ENCODE peak calls at places on chromosomes 5 and 9, in five cellular contexts. One of them, this sample, is unnamed.

GRCh38 chr9:85727500-85727899 is 14.3 kb downstream of the AGTPBP1 start:
- DNase-seq in HCT116: no peak
- DNase-seq in K562: no peak
- DNase-seq in HepG2: peak
- DNase-seq in H1: no peak
- DNase-seq in this sample: no peak

GRCh38 chr5:146185161-146185560 is 2.7 kb upstream of the LARS1 start:
- DNase-seq in K562: no peak
- DNase-seq in HCT116: no peak
- DNase-seq in H1: no peak
- DNase-seq in HepG2: no peak
- DNase-seq in this sample: no peak

GRCh38 chr5:135337064-135337463 is 62.0 kb downstream of the MACROH2A1 start:
- DNase-seq in HepG2: no peak
- DNase-seq in K562: no peak
- DNase-seq in H1: no peak
- DNase-seq in HCT116: no peak
- DNase-seq in this sample: no peak

GRCh38 chr5:88778736-88779135 is 104.2 kb downstream of the MEF2C start:
- DNase-seq in HCT116: no peak
- DNase-seq in HepG2: no peak
- DNase-seq in K562: no peak
- DNase-seq in H1: no peak
- DNase-seq in this sample: no peak

GRCh38 chr5:148993283-148993936 is 69.5 kb downstream of the SH3TC2 start:
- DNase-seq in K562: no peak
- DNase-seq in H1: no peak
- DNase-seq in HCT116: no peak
- DNase-seq in HepG2: no peak
- DNase-seq in this sample: no peak

GRCh38 chr9:130805510-130806387 is 29.3 kb upstream of the ABL1 start:
- DNase-seq in H1: no peak
- DNase-seq in K562: no peak
- DNase-seq in HCT116: no peak
- DNase-seq in HepG2: no peak
- DNase-seq in this sample: peak

GRCh38 chr5:54785729-54786548 is 199.5 kb downstream of the ESM1 start:
- DNase-seq in HepG2: no peak
- DNase-seq in HCT116: no peak
- DNase-seq in K562: peak
- DNase-seq in H1: no peak
- DNase-seq in this sample: peak

GRCh38 chr5:179819296-179820126 is 1.2 kb upstream of the SQSTM1 start:
- DNase-seq in HCT116: no peak
- DNase-seq in HepG2: peak
- DNase-seq in H1: peak
- DNase-seq in K562: peak
- DNase-seq in this sample: no peak

GRCh38 chr9:91750343-91750742 is 199.7 kb downstream of the ROR2 start:
- DNase-seq in K562: no peak
- DNase-seq in HCT116: no peak
- DNase-seq in H1: no peak
- DNase-seq in HepG2: no peak
- DNase-seq in this sample: no peak

GRCh38 chr5:123696948-123697347 is 185.0 kb downstream of the CSNK1G3 start:
- DNase-seq in HepG2: no peak
- DNase-seq in HCT116: no peak
- DNase-seq in H1: no peak
- DNase-seq in K562: no peak
- DNase-seq in this sample: no peak

GRCh38 chr5:139767960-139768359 is 27.6 kb upstream of the PSD2 start:
- DNase-seq in K562: no peak
- DNase-seq in H1: no peak
- DNase-seq in HepG2: no peak
- DNase-seq in HCT116: no peak
- DNase-seq in this sample: no peak

GRCh38 chr9:23850242-23851023 is 24.4 kb upstream of the ELAVL2 start:
- DNase-seq in H1: peak
- DNase-seq in HepG2: no peak
- DNase-seq in HCT116: no peak
- DNase-seq in K562: no peak
- DNase-seq in this sample: no peak

GRCh38 chr5:10521466-10522223 is 42.2 kb upstream of the ANKRD33B start:
- DNase-seq in HepG2: no peak
- DNase-seq in H1: peak
- DNase-seq in K562: peak
- DNase-seq in HCT116: peak
- DNase-seq in this sample: no peak

GRCh38 chr5:3811116-3811515 is 215.5 kb downstream of the IRX1 start:
- DNase-seq in HCT116: no peak
- DNase-seq in HepG2: no peak
- DNase-seq in K562: no peak
- DNase-seq in H1: no peak
- DNase-seq in this sample: no peak

GRCh38 chr5:160198148-160198545 is 31.2 kb upstream of the FABP6 start:
- DNase-seq in K562: peak
- DNase-seq in HCT116: no peak
- DNase-seq in H1: no peak
- DNase-seq in HepG2: no peak
- DNase-seq in this sample: no peak

GRCh38 chr5:160198886-160199409 is 30.4 kb upstream of the FABP6 start:
- DNase-seq in H1: peak
- DNase-seq in K562: no peak
- DNase-seq in HCT116: no peak
- DNase-seq in HepG2: no peak
- DNase-seq in this sample: no peak

GRCh38 chr5:160197341-160198147 is 31.8 kb upstream of the FABP6 start:
- DNase-seq in H1: peak
- DNase-seq in HepG2: no peak
- DNase-seq in HCT116: no peak
- DNase-seq in K562: peak
- DNase-seq in this sample: no peak

DNA sequence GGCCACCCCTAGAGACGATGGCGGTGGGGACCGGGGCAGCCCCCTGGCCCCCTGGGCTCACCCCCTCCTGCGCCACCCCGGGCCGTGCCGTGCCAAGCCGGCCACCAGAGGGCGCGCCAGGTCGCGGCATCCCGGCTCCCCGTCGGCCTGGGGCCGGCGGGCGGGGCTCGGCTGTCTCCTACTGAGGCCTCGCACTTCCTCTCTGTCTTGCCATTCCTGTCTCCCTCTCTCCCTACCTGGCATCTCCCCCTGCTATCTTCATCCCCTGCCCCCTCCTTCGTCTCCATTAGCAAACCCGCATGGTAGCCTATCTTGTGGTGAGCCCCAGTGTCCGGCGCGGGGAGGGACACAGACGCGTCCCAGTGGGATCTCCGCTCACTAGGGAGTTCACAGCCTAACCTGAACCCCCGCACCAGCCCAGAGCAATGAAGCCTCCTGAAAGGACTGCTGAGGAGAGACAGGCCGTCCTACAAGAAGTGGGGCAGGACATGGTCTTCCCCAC is 29.8 kb upstream of the FABP6 start:
- DNase-seq in H1: peak
- DNase-seq in HepG2: no peak
- DNase-seq in HCT116: no peak
- DNase-seq in K562: peak
- DNase-seq in this sample: no peak
- TF ChIP-seq YY1 in H1: peak
- TF ChIP-seq YY1 in HepG2: peak
- TF ChIP-seq YY1 in HCT116: no peak
- TF ChIP-seq YY1 in K562: peak
- TF ChIP-seq YY1 in this sample: peak

GRCh38 chr5:163759000-163759730 is 253.7 kb downstream of the MAT2B start:
- DNase-seq in HCT116: no peak
- DNase-seq in K562: no peak
- DNase-seq in HepG2: no peak
- DNase-seq in H1: no peak
- DNase-seq in this sample: no peak
- TF ChIP-seq POLR2A in HCT116: no peak
- TF ChIP-seq POLR2A in K562: no peak
- TF ChIP-seq POLR2A in HepG2: no peak
- TF ChIP-seq POLR2A in H1: no peak
- TF ChIP-seq POLR2A in this sample: no peak

GRCh38 chr5:170306381-170306790 is 8.8 kb upstream of the LCP2 start:
- DNase-seq in HepG2: no peak
- DNase-seq in H1: no peak
- DNase-seq in K562: peak
- DNase-seq in HCT116: no peak
- DNase-seq in this sample: no peak

GRCh38 chr5:170305646-170306025 is 8.1 kb upstream of the LCP2 start:
- DNase-seq in H1: no peak
- DNase-seq in K562: no peak
- DNase-seq in HCT116: no peak
- DNase-seq in HepG2: no peak
- DNase-seq in this sample: no peak

GRCh38 chr5:170310187-170310586 is 12.6 kb upstream of the LCP2 start:
- DNase-seq in H1: no peak
- DNase-seq in HepG2: no peak
- DNase-seq in K562: no peak
- DNase-seq in HCT116: no peak
- DNase-seq in this sample: no peak

GRCh38 chr5:170305016-170305645 is 7.6 kb upstream of the LCP2 start:
- DNase-seq in K562: no peak
- DNase-seq in HepG2: no peak
- DNase-seq in H1: no peak
- DNase-seq in HCT116: no peak
- DNase-seq in this sample: no peak

GRCh38 chr5:170307575-170308465 is 10.2 kb upstream of the LCP2 start:
- DNase-seq in HepG2: no peak
- DNase-seq in H1: no peak
- DNase-seq in K562: peak
- DNase-seq in HCT116: no peak
- DNase-seq in this sample: no peak
- TF ChIP-seq SIN3A in HepG2: no peak
- TF ChIP-seq SIN3A in H1: no peak
- TF ChIP-seq SIN3A in K562: no peak
- TF ChIP-seq SIN3A in HCT116: no peak
- TF ChIP-seq SIN3A in this sample: no peak

DNA sequence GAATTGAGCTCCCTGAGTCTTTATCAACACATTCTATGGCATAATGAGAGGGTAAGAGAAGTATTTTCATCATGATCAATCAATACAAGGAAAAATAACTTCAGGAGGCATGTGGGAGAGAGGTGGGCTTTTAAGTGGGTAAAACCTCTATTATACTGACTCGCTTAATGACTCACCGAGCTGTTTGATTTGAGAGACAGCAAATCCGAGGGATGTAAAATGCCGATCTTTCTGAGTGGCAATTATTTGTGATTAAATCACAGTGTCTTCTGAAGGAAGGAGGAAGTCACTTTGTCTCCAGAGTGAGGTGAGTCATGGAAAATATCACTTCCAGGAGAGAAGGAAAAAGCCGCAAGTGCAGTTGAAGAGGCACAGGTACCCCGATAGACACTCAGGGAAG is 320.4 kb downstream of the DRD1 start:
- DNase-seq in HepG2: no peak
- DNase-seq in HCT116: peak
- DNase-seq in H1: no peak
- DNase-seq in K562: no peak
- DNase-seq in this sample: no peak
- TF ChIP-seq YY1 in HepG2: no peak
- TF ChIP-seq YY1 in HCT116: no peak
- TF ChIP-seq YY1 in H1: no peak
- TF ChIP-seq YY1 in K562: no peak
- TF ChIP-seq YY1 in this sample: no peak

GRCh38 chr9:132877818-132878694 is at the start of gene AK8:
- DNase-seq in HepG2: peak
- DNase-seq in K562: peak
- DNase-seq in H1: peak
- DNase-seq in HCT116: peak
- DNase-seq in this sample: no peak
- TF ChIP-seq POLR2A in HepG2: no peak
- TF ChIP-seq POLR2A in K562: peak
- TF ChIP-seq POLR2A in H1: no peak
- TF ChIP-seq POLR2A in HCT116: peak
- TF ChIP-seq POLR2A in this sample: peak

GRCh38 chr5:14779975-14780374 is 91.6 kb downstream of the ANKH start:
- DNase-seq in H1: no peak
- DNase-seq in HepG2: no peak
- DNase-seq in K562: no peak
- DNase-seq in HCT116: no peak
- DNase-seq in this sample: no peak
- TF ChIP-seq SIN3A in H1: no peak
- TF ChIP-seq SIN3A in HepG2: no peak
- TF ChIP-seq SIN3A in K562: no peak
- TF ChIP-seq SIN3A in HCT116: no peak
- TF ChIP-seq SIN3A in this sample: no peak

DNA sequence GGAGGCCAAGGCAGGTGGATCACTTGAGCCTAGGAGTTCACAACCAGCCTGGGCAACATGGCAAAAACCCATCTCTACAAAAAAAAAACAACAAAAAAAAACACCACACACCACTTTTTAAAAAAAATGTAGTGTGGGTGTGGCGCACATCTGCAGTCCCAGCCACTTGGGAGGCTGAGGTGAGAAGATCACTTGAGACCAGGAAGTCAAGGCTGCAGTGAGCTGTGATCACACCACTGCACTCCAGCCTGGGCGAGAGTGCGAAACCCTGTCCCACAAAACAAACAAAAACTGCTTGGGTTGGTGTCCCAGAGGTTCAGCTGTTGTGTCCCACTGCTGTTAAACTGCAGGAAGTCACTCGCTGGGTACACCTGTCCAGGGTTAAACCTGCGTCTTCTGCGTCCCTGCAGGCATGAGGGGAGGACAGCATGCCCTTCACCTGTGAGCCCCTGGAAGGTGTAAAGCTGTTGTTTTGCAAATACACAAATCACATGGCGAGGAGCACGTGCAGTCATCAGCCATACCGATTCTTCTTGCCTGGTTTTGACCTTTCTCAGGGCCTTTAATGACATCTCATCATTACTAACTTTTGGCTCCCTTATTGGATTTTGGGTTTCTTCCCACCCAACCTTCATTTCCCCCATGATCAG is 29.3 kb upstream of the CLPTM1L start:
- DNase-seq in HCT116: no peak
- DNase-seq in H1: no peak
- DNase-seq in HepG2: no peak
- DNase-seq in K562: no peak
- DNase-seq in this sample: no peak
- TF ChIP-seq YY1 in HCT116: no peak
- TF ChIP-seq YY1 in H1: no peak
- TF ChIP-seq YY1 in HepG2: no peak
- TF ChIP-seq YY1 in K562: no peak
- TF ChIP-seq YY1 in this sample: no peak

This sample was measured in GM12878.